ENCODE peak calls at places on chromosome 1, in seven cellular contexts. K is cardiac muscle cell, D is uterus, G is A673, W is SJSA1, N is left ventricle myocardium inferior, A is stomach. T is an unnamed sample.
A peak's percentile ranks its signal among the peaks of the same experiment; 100 is the strongest.

GRCh38 chr1:34639701-34640100 is 115.1 kb upstream of the GJB5 start:
- DNase-seq in K (no peak), D (no peak), G (no peak), W (no peak), N (no peak), A (no peak), T (no peak)

GRCh38 chr1:87119741-87120140 is 205.3 kb downstream of the HS2ST1 start:
- DNase-seq in K (no peak), D (no peak), G (no peak), W (no peak), N (no peak), A (no peak), T (no peak)

GRCh38 chr1:159113783-159114182 is 37.2 kb upstream of the AIM2 start:
- DNase-seq in K (no peak), D (no peak), G (no peak), W (no peak), N (no peak), A (no peak), T (no peak)

GRCh38 chr1:3471356-3472087 is 17.1 kb downstream of the ARHGEF16 start:
- DNase-seq in K (peak; percentile 74), D (no peak), G (peak; percentile 78), W (peak; percentile 94), N (peak; percentile 62), A (no peak), T (peak; percentile 70)

GRCh38 chr1:112700290-112701226 is 6.4 kb downstream of the RHOC start:
- DNase-seq in K (peak; percentile 97), D (peak; percentile 98), G (peak; percentile 94), W (peak; percentile 99), N (peak; percentile 99), A (peak; percentile 93), T (peak; percentile 96)

GRCh38 chr1:229270547-229271447 is at the start of gene RAB4A:
- DNase-seq in K (peak; percentile 90), D (peak; percentile 77), G (peak; percentile 88), W (peak; percentile 84), N (peak; percentile 88), A (peak; percentile 91), T (peak; percentile 82)

GRCh38 chr1:110581637-110582036 is 24.5 kb downstream of the KCNA2 start:
- DNase-seq in K (no peak), D (no peak), G (no peak), W (no peak), N (no peak), A (no peak), T (no peak)

GRCh38 chr1:32876341-32877210 is 5.9 kb upstream of the FNDC5 start:
- DNase-seq in K (peak; percentile 61), D (no peak), G (peak; percentile 69), W (peak; percentile 68), N (peak; percentile 53), A (peak; percentile 71), T (peak; percentile 79)

GRCh38 chr1:172640146-172640545 is 18.8 kb upstream of the FASLG start:
- DNase-seq in K (no peak), D (no peak), G (no peak), W (no peak), N (no peak), A (no peak), T (no peak)

GRCh38 chr1:226002667-226003501 is 3.7 kb upstream of the SDE2 start:
- DNase-seq in K (peak; percentile 82), D (no peak), G (peak; percentile 89), W (peak; percentile 83), N (peak; percentile 56), A (peak; percentile 33), T (peak; percentile 87)

GRCh38 chr1:116273042-116273783 is 99.8 kb upstream of the ATP1A1 start:
- DNase-seq in K (peak; percentile 27), D (no peak), G (peak; percentile 24), W (no peak), N (peak; percentile 65), A (no peak), T (peak; percentile 90)

GRCh38 chr1:176466514-176466913 is 3.5 kb downstream of the PAPPA2 start:
- DNase-seq in K (peak; percentile 43), D (no peak), G (peak; percentile 4), W (no peak), N (no peak), A (no peak), T (no peak)

GRCh38 chr1:220551718-220552117 is 23.8 kb downstream of the MARK1 start:
- DNase-seq in K (no peak), D (no peak), G (no peak), W (no peak), N (no peak), A (no peak), T (no peak)

GRCh38 chr1:2413495-2414296 is 1.3 kb upstream of the PEX10 start:
- DNase-seq in K (no peak), D (peak; percentile 36), G (no peak), W (no peak), N (no peak), A (no peak), T (no peak)

GRCh38 chr1:160161965-160162705 is 10.7 kb downstream of the ATP1A4 start:
- DNase-seq in K (peak; percentile 71), D (no peak), G (no peak), W (no peak), N (no peak), A (no peak), T (peak; percentile 47)

GRCh38 chr1:52588027-52588426 is 14.1 kb upstream of the GPX7 start:
- DNase-seq in K (no peak), D (no peak), G (no peak), W (no peak), N (no peak), A (no peak), T (no peak)

GRCh38 chr1:113652773-113653172 is 106.5 kb downstream of the PHTF1 start:
- DNase-seq in K (no peak), D (no peak), G (no peak), W (no peak), N (no peak), A (no peak), T (no peak)

GRCh38 chr1:183914283-183914682 is 109.4 kb downstream of the RGL1 start:
- DNase-seq in K (peak; percentile 62), D (no peak), G (no peak), W (no peak), N (no peak), A (no peak), T (no peak)

GRCh38 chr1:4837752-4838151 is 183.3 kb downstream of the AJAP1 start:
- DNase-seq in K (no peak), D (no peak), G (no peak), W (no peak), N (no peak), A (no peak), T (no peak)

GRCh38 chr1:39695011-39695410 is 3.8 kb upstream of the HPCAL4 start:
- DNase-seq in K (no peak), D (no peak), G (no peak), W (no peak), N (no peak), A (no peak), T (no peak)

GRCh38 chr1:202505356-202505755 is 156.9 kb downstream of the PPP1R12B start:
- DNase-seq in K (peak; percentile 30), D (peak; percentile 38), G (no peak), W (no peak), N (no peak), A (no peak), T (no peak)

GRCh38 chr1:46508760-46509159 is 19.1 kb downstream of the DMBX1 start:
- DNase-seq in K (no peak), D (no peak), G (no peak), W (no peak), N (no peak), A (no peak), T (no peak)

GRCh38 chr1:216314369-216315095 is 108.7 kb downstream of the USH2A start:
- DNase-seq in K (no peak), D (no peak), G (no peak), W (no peak), N (no peak), A (no peak), T (no peak)

GRCh38 chr1:200302192-200302892 is 107.5 kb downstream of the ZNF281 start:
- DNase-seq in K (peak; percentile 30), D (no peak), G (peak; percentile 33), W (no peak), N (no peak), A (peak; percentile 48), T (no peak)

GRCh38 chr1:212410231-212410825 is 4.4 kb downstream of the PACC1 start:
- DNase-seq in K (no peak), D (no peak), G (no peak), W (peak; percentile 24), N (no peak), A (no peak), T (no peak)
- H3K27ac ChIP-seq in K (no peak overlapping the region), D (no peak overlapping the region), G (no peak overlapping the region), W (no peak overlapping the region), N (no peak overlapping the region), A (no peak overlapping the region), T (no peak overlapping the region)

GRCh38 chr1:94921977-94922376 is 4.9 kb downstream of the CNN3 start:
- DNase-seq in K (no peak), D (no peak), G (no peak), W (no peak), N (no peak), A (no peak), T (no peak)
- H3K4me3 ChIP-seq in K (no peak overlapping the region), D (no peak overlapping the region), G (no peak overlapping the region), W (no peak overlapping the region), N (peak overlapping the region; percentile 80), A (peak overlapping the region; percentile 10), T (no peak overlapping the region)

GRCh38 chr1:206905295-206906164 is 8.3 kb downstream of the IL24 start:
- DNase-seq in K (no peak), D (no peak), G (peak; percentile 79), W (peak; percentile 95), N (no peak), A (no peak), T (peak; percentile 29)
- H3K27ac ChIP-seq in K (no peak overlapping the region), D (no peak overlapping the region), G (peak overlapping the region; percentile 21), W (peak overlapping the region; percentile 93), N (no peak overlapping the region), A (no peak overlapping the region), T (no peak overlapping the region)

DNA sequence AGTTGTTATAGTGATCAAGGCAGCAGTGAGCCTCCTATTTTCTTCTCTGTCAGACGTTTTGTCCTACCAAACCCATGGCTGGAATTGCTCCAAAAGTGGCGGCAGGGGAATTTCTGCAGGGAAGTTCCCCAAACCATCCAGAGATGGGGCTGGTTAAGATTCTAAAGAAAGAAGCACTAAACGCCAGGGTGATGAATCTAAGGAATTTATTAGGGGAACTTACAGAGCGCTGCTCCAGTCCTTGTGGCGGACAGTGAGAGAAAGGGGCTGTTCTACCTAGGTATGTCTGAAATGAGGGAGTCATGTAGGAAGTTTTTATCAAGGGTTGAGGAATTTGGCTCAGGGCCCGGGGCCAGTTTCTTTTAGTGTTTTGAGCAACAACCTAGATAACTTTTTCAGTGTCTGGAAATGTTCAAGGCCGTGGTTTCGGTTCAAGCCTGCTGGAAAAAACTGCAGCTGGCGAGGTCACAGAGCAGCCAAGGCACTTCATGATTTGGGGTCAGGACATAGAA is 222.4 kb upstream of the B3GALT2 start:
- DNase-seq in K (peak; percentile 93), D (peak; percentile 73), G (no peak), W (peak; percentile 69), N (peak; percentile 82), A (peak; percentile 81), T (peak; percentile 16)
- H3K4me3 ChIP-seq in K (no peak overlapping the region), D (no peak overlapping the region), G (no peak overlapping the region), W (peak overlapping the region; percentile 14), N (peak overlapping the region; percentile 50), A (no peak overlapping the region), T (peak overlapping the region; percentile 15)